ENCODE peak calls at places on chromosomes 16 and 17, in eight cellular contexts. One of them, this sample, is unnamed.

GRCh38 chr17:9050801-9051401 is 29.6 kb downstream of the NTN1 start:
- DNase-seq in GM12865: no peak
- DNase-seq in fibroblast of pulmonary artery: no peak
- DNase-seq in activated CD4-positive, alpha-beta T cell treated with anti-CD3 and anti-CD28 coated beads for 24 hours: no peak
- DNase-seq in psoas muscle: no peak
- DNase-seq in CD4-positive, alpha-beta memory T cell: no peak
- DNase-seq in stimulated activated CD4-positive, alpha-beta T cell treated with anti-CD3 and anti-CD28 coated beads, Interleukin-2, amount 100 ng/mL, for 4 hours: no peak
- DNase-seq in EH: no peak
- DNase-seq in this sample: no peak

GRCh38 chr17:205817-206216 is 24.4 kb upstream of the DOC2B start:
- DNase-seq in GM12865: no peak
- DNase-seq in fibroblast of pulmonary artery: no peak
- DNase-seq in stimulated activated CD4-positive, alpha-beta T cell treated with anti-CD3 and anti-CD28 coated beads, Interleukin-2, amount 100 ng/mL, for 4 hours: no peak
- DNase-seq in psoas muscle: no peak
- DNase-seq in CD4-positive, alpha-beta memory T cell: no peak
- DNase-seq in EH: no peak
- DNase-seq in activated CD4-positive, alpha-beta T cell treated with anti-CD3 and anti-CD28 coated beads for 24 hours: no peak
- DNase-seq in this sample: no peak

GRCh38 chr17:82330322-82331239 is 3.0 kb downstream of the SECTM1 start:
- DNase-seq in EH: peak
- DNase-seq in psoas muscle: no peak
- DNase-seq in CD4-positive, alpha-beta memory T cell: no peak
- DNase-seq in stimulated activated CD4-positive, alpha-beta T cell treated with anti-CD3 and anti-CD28 coated beads, Interleukin-2, amount 100 ng/mL, for 4 hours: no peak
- DNase-seq in activated CD4-positive, alpha-beta T cell treated with anti-CD3 and anti-CD28 coated beads for 24 hours: no peak
- DNase-seq in fibroblast of pulmonary artery: peak
- DNase-seq in GM12865: peak
- DNase-seq in this sample: peak

GRCh38 chr17:27414271-27414670 is 42.0 kb upstream of the KSR1 start:
- DNase-seq in fibroblast of pulmonary artery: no peak
- DNase-seq in activated CD4-positive, alpha-beta T cell treated with anti-CD3 and anti-CD28 coated beads for 24 hours: no peak
- DNase-seq in GM12865: no peak
- DNase-seq in CD4-positive, alpha-beta memory T cell: no peak
- DNase-seq in EH: peak
- DNase-seq in psoas muscle: no peak
- DNase-seq in stimulated activated CD4-positive, alpha-beta T cell treated with anti-CD3 and anti-CD28 coated beads, Interleukin-2, amount 100 ng/mL, for 4 hours: no peak
- DNase-seq in this sample: no peak

GRCh38 chr17:10171057-10171456 is 27.3 kb downstream of the GAS7 start:
- DNase-seq in GM12865: no peak
- DNase-seq in fibroblast of pulmonary artery: no peak
- DNase-seq in psoas muscle: peak
- DNase-seq in EH: no peak
- DNase-seq in CD4-positive, alpha-beta memory T cell: no peak
- DNase-seq in stimulated activated CD4-positive, alpha-beta T cell treated with anti-CD3 and anti-CD28 coated beads, Interleukin-2, amount 100 ng/mL, for 4 hours: no peak
- DNase-seq in activated CD4-positive, alpha-beta T cell treated with anti-CD3 and anti-CD28 coated beads for 24 hours: no peak
- DNase-seq in this sample: no peak

GRCh38 chr17:33438136-33438535 is 145.0 kb upstream of the ASIC2 start:
- DNase-seq in GM12865: no peak
- DNase-seq in activated CD4-positive, alpha-beta T cell treated with anti-CD3 and anti-CD28 coated beads for 24 hours: no peak
- DNase-seq in fibroblast of pulmonary artery: peak
- DNase-seq in psoas muscle: no peak
- DNase-seq in CD4-positive, alpha-beta memory T cell: no peak
- DNase-seq in stimulated activated CD4-positive, alpha-beta T cell treated with anti-CD3 and anti-CD28 coated beads, Interleukin-2, amount 100 ng/mL, for 4 hours: no peak
- DNase-seq in EH: no peak
- DNase-seq in this sample: no peak

GRCh38 chr16:17914168-17914567 is 422.4 kb downstream of the NPIPA8 start:
- DNase-seq in activated CD4-positive, alpha-beta T cell treated with anti-CD3 and anti-CD28 coated beads for 24 hours: no peak
- DNase-seq in psoas muscle: no peak
- DNase-seq in EH: no peak
- DNase-seq in CD4-positive, alpha-beta memory T cell: no peak
- DNase-seq in fibroblast of pulmonary artery: no peak
- DNase-seq in stimulated activated CD4-positive, alpha-beta T cell treated with anti-CD3 and anti-CD28 coated beads, Interleukin-2, amount 100 ng/mL, for 4 hours: no peak
- DNase-seq in GM12865: no peak
- DNase-seq in this sample: no peak

GRCh38 chr17:64259436-64259835 is 3.6 kb downstream of the TEX2 start:
- DNase-seq in EH: no peak
- DNase-seq in fibroblast of pulmonary artery: no peak
- DNase-seq in psoas muscle: no peak
- DNase-seq in CD4-positive, alpha-beta memory T cell: no peak
- DNase-seq in activated CD4-positive, alpha-beta T cell treated with anti-CD3 and anti-CD28 coated beads for 24 hours: no peak
- DNase-seq in stimulated activated CD4-positive, alpha-beta T cell treated with anti-CD3 and anti-CD28 coated beads, Interleukin-2, amount 100 ng/mL, for 4 hours: no peak
- DNase-seq in GM12865: no peak
- DNase-seq in this sample: no peak

GRCh38 chr17:35171834-35172233 is 22.4 kb downstream of the SLC35G3 start:
- DNase-seq in activated CD4-positive, alpha-beta T cell treated with anti-CD3 and anti-CD28 coated beads for 24 hours: no peak
- DNase-seq in GM12865: no peak
- DNase-seq in CD4-positive, alpha-beta memory T cell: peak
- DNase-seq in EH: peak
- DNase-seq in psoas muscle: no peak
- DNase-seq in stimulated activated CD4-positive, alpha-beta T cell treated with anti-CD3 and anti-CD28 coated beads, Interleukin-2, amount 100 ng/mL, for 4 hours: no peak
- DNase-seq in fibroblast of pulmonary artery: no peak
- DNase-seq in this sample: no peak

GRCh38 chr17:79033741-79034501 is 10.0 kb downstream of the C1QTNF1 start:
- DNase-seq in stimulated activated CD4-positive, alpha-beta T cell treated with anti-CD3 and anti-CD28 coated beads, Interleukin-2, amount 100 ng/mL, for 4 hours: no peak
- DNase-seq in GM12865: no peak
- DNase-seq in EH: no peak
- DNase-seq in activated CD4-positive, alpha-beta T cell treated with anti-CD3 and anti-CD28 coated beads for 24 hours: no peak
- DNase-seq in psoas muscle: peak
- DNase-seq in CD4-positive, alpha-beta memory T cell: no peak
- DNase-seq in fibroblast of pulmonary artery: no peak
- DNase-seq in this sample: no peak

GRCh38 chr16:50616386-50616785 is 64.7 kb downstream of the SNX20 start:
- DNase-seq in stimulated activated CD4-positive, alpha-beta T cell treated with anti-CD3 and anti-CD28 coated beads, Interleukin-2, amount 100 ng/mL, for 4 hours: no peak
- DNase-seq in EH: no peak
- DNase-seq in activated CD4-positive, alpha-beta T cell treated with anti-CD3 and anti-CD28 coated beads for 24 hours: no peak
- DNase-seq in fibroblast of pulmonary artery: peak
- DNase-seq in psoas muscle: no peak
- DNase-seq in GM12865: no peak
- DNase-seq in CD4-positive, alpha-beta memory T cell: no peak
- DNase-seq in this sample: no peak

GRCh38 chr16:54585094-54585493 is 298.5 kb upstream of the IRX3 start:
- DNase-seq in fibroblast of pulmonary artery: no peak
- DNase-seq in GM12865: no peak
- DNase-seq in psoas muscle: no peak
- DNase-seq in activated CD4-positive, alpha-beta T cell treated with anti-CD3 and anti-CD28 coated beads for 24 hours: no peak
- DNase-seq in CD4-positive, alpha-beta memory T cell: no peak
- DNase-seq in stimulated activated CD4-positive, alpha-beta T cell treated with anti-CD3 and anti-CD28 coated beads, Interleukin-2, amount 100 ng/mL, for 4 hours: no peak
- DNase-seq in EH: no peak
- DNase-seq in this sample: no peak

GRCh38 chr17:79926308-79927135 is 87.3 kb upstream of the CBX4 start:
- DNase-seq in fibroblast of pulmonary artery: no peak
- DNase-seq in EH: no peak
- DNase-seq in activated CD4-positive, alpha-beta T cell treated with anti-CD3 and anti-CD28 coated beads for 24 hours: no peak
- DNase-seq in stimulated activated CD4-positive, alpha-beta T cell treated with anti-CD3 and anti-CD28 coated beads, Interleukin-2, amount 100 ng/mL, for 4 hours: no peak
- DNase-seq in GM12865: no peak
- DNase-seq in psoas muscle: no peak
- DNase-seq in CD4-positive, alpha-beta memory T cell: no peak
- DNase-seq in this sample: no peak

GRCh38 chr16:85952197-85952596 is 53.2 kb downstream of the IRF8 start:
- DNase-seq in CD4-positive, alpha-beta memory T cell: no peak
- DNase-seq in stimulated activated CD4-positive, alpha-beta T cell treated with anti-CD3 and anti-CD28 coated beads, Interleukin-2, amount 100 ng/mL, for 4 hours: no peak
- DNase-seq in fibroblast of pulmonary artery: no peak
- DNase-seq in activated CD4-positive, alpha-beta T cell treated with anti-CD3 and anti-CD28 coated beads for 24 hours: no peak
- DNase-seq in GM12865: no peak
- DNase-seq in EH: no peak
- DNase-seq in psoas muscle: no peak
- DNase-seq in this sample: no peak

GRCh38 chr16:46857261-46857962 is 26.4 kb upstream of the C16orf87 start:
- DNase-seq in EH: peak
- DNase-seq in stimulated activated CD4-positive, alpha-beta T cell treated with anti-CD3 and anti-CD28 coated beads, Interleukin-2, amount 100 ng/mL, for 4 hours: no peak
- DNase-seq in activated CD4-positive, alpha-beta T cell treated with anti-CD3 and anti-CD28 coated beads for 24 hours: no peak
- DNase-seq in GM12865: peak
- DNase-seq in psoas muscle: no peak
- DNase-seq in CD4-positive, alpha-beta memory T cell: no peak
- DNase-seq in fibroblast of pulmonary artery: peak
- DNase-seq in this sample: peak

GRCh38 chr17:64341181-64341580 is 49.5 kb downstream of the PECAM1 start:
- DNase-seq in psoas muscle: no peak
- DNase-seq in fibroblast of pulmonary artery: no peak
- DNase-seq in GM12865: no peak
- DNase-seq in EH: no peak
- DNase-seq in stimulated activated CD4-positive, alpha-beta T cell treated with anti-CD3 and anti-CD28 coated beads, Interleukin-2, amount 100 ng/mL, for 4 hours: no peak
- DNase-seq in CD4-positive, alpha-beta memory T cell: no peak
- DNase-seq in activated CD4-positive, alpha-beta T cell treated with anti-CD3 and anti-CD28 coated beads for 24 hours: no peak
- DNase-seq in this sample: no peak

GRCh38 chr16:26981266-26981938 is 85.3 kb upstream of the C16orf82 start:
- DNase-seq in psoas muscle: no peak
- DNase-seq in GM12865: no peak
- DNase-seq in CD4-positive, alpha-beta memory T cell: no peak
- DNase-seq in stimulated activated CD4-positive, alpha-beta T cell treated with anti-CD3 and anti-CD28 coated beads, Interleukin-2, amount 100 ng/mL, for 4 hours: no peak
- DNase-seq in EH: peak
- DNase-seq in activated CD4-positive, alpha-beta T cell treated with anti-CD3 and anti-CD28 coated beads for 24 hours: no peak
- DNase-seq in fibroblast of pulmonary artery: peak
- DNase-seq in this sample: no peak

GRCh38 chr17:55584055-55584685 is 72.9 kb upstream of the SMIM36 start:
- DNase-seq in fibroblast of pulmonary artery: peak
- DNase-seq in stimulated activated CD4-positive, alpha-beta T cell treated with anti-CD3 and anti-CD28 coated beads, Interleukin-2, amount 100 ng/mL, for 4 hours: no peak
- DNase-seq in EH: peak
- DNase-seq in CD4-positive, alpha-beta memory T cell: no peak
- DNase-seq in psoas muscle: no peak
- DNase-seq in GM12865: no peak
- DNase-seq in activated CD4-positive, alpha-beta T cell treated with anti-CD3 and anti-CD28 coated beads for 24 hours: no peak
- DNase-seq in this sample: no peak

GRCh38 chr16:86951831-86952598 is 365.2 kb downstream of the C16orf95 start:
- DNase-seq in psoas muscle: peak
- DNase-seq in fibroblast of pulmonary artery: peak
- DNase-seq in CD4-positive, alpha-beta memory T cell: no peak
- DNase-seq in EH: peak
- DNase-seq in activated CD4-positive, alpha-beta T cell treated with anti-CD3 and anti-CD28 coated beads for 24 hours: no peak
- DNase-seq in GM12865: no peak
- DNase-seq in stimulated activated CD4-positive, alpha-beta T cell treated with anti-CD3 and anti-CD28 coated beads, Interleukin-2, amount 100 ng/mL, for 4 hours: no peak
- DNase-seq in this sample: no peak

GRCh38 chr16:85206472-85207356 is 94.4 kb upstream of the CIBAR2 start:
- DNase-seq in activated CD4-positive, alpha-beta T cell treated with anti-CD3 and anti-CD28 coated beads for 24 hours: no peak
- DNase-seq in GM12865: no peak
- DNase-seq in psoas muscle: peak
- DNase-seq in fibroblast of pulmonary artery: peak
- DNase-seq in stimulated activated CD4-positive, alpha-beta T cell treated with anti-CD3 and anti-CD28 coated beads, Interleukin-2, amount 100 ng/mL, for 4 hours: no peak
- DNase-seq in EH: peak
- DNase-seq in CD4-positive, alpha-beta memory T cell: no peak
- DNase-seq in this sample: no peak

GRCh38 chr16:68235105-68235881 is 634 bp downstream of the ESRP2 start:
- DNase-seq in GM12865: no peak
- DNase-seq in stimulated activated CD4-positive, alpha-beta T cell treated with anti-CD3 and anti-CD28 coated beads, Interleukin-2, amount 100 ng/mL, for 4 hours: no peak
- DNase-seq in CD4-positive, alpha-beta memory T cell: peak
- DNase-seq in activated CD4-positive, alpha-beta T cell treated with anti-CD3 and anti-CD28 coated beads for 24 hours: no peak
- DNase-seq in psoas muscle: peak
- DNase-seq in fibroblast of pulmonary artery: no peak
- DNase-seq in EH: no peak
- DNase-seq in this sample: no peak

GRCh38 chr16:22264786-22265185 is 32.4 kb upstream of the POLR3E start:
- DNase-seq in EH: peak
- DNase-seq in activated CD4-positive, alpha-beta T cell treated with anti-CD3 and anti-CD28 coated beads for 24 hours: no peak
- DNase-seq in stimulated activated CD4-positive, alpha-beta T cell treated with anti-CD3 and anti-CD28 coated beads, Interleukin-2, amount 100 ng/mL, for 4 hours: no peak
- DNase-seq in psoas muscle: no peak
- DNase-seq in fibroblast of pulmonary artery: no peak
- DNase-seq in GM12865: no peak
- DNase-seq in CD4-positive, alpha-beta memory T cell: no peak
- DNase-seq in this sample: no peak

GRCh38 chr16:54882556-54882955 is 48.1 kb upstream of the IRX5 start:
- DNase-seq in EH: no peak
- DNase-seq in psoas muscle: no peak
- DNase-seq in fibroblast of pulmonary artery: no peak
- DNase-seq in activated CD4-positive, alpha-beta T cell treated with anti-CD3 and anti-CD28 coated beads for 24 hours: no peak
- DNase-seq in CD4-positive, alpha-beta memory T cell: no peak
- DNase-seq in GM12865: no peak
- DNase-seq in stimulated activated CD4-positive, alpha-beta T cell treated with anti-CD3 and anti-CD28 coated beads, Interleukin-2, amount 100 ng/mL, for 4 hours: no peak
- DNase-seq in this sample: no peak